ENCODE peak calls at places on chromosomes 1 and 21, in five cellular contexts. X is suprapubic skin, H is DND-41, Z is left ventricle myocardium inferior, U is heart right ventricle. G is an unnamed sample.

GRCh38 chr1:46653405-46653853 is 14.7 kb downstream of the ATPAF1 start:
- DNase-seq in X (no peak), H (no peak), Z (no peak), U (no peak), G (no peak)

GRCh38 chr1:38815903-38816627 is 43.5 kb downstream of the RRAGC start:
- DNase-seq in X (no peak), H (no peak), Z (no peak), U (no peak), G (no peak)

GRCh38 chr1:54680387-54680786 is 35.3 kb upstream of the TTC4 start:
- DNase-seq in X (no peak), H (no peak), Z (no peak), U (no peak), G (no peak)

GRCh38 chr1:206451146-206451545 is 19.1 kb upstream of the IKBKE start:
- DNase-seq in X (no peak), H (no peak), Z (no peak), U (no peak), G (no peak)

GRCh38 chr1:87149166-87150065 is 179.3 kb upstream of the LMO4 start:
- DNase-seq in X (no peak), H (no peak), Z (no peak), U (no peak), G (no peak)

GRCh38 chr1:70528591-70529333 is 117.7 kb downstream of the CTH start:
- DNase-seq in X (no peak), H (peak), Z (no peak), U (peak), G (no peak)

GRCh38 chr1:196779093-196779492 is 4.5 kb downstream of the CFHR3 start:
- DNase-seq in X (no peak), H (no peak), Z (no peak), U (no peak), G (no peak)

GRCh38 chr1:2583871-2584341 is 2.7 kb upstream of the PRXL2B start:
- DNase-seq in X (no peak), H (no peak), Z (no peak), U (no peak), G (no peak)

GRCh38 chr1:160664573-160665051 is 17.8 kb upstream of the SLAMF1 start:
- DNase-seq in X (no peak), H (peak), Z (no peak), U (no peak), G (no peak)

GRCh38 chr1:231274119-231274825 is 33.3 kb downstream of the GNPAT start:
- DNase-seq in X (no peak), H (no peak), Z (no peak), U (no peak), G (no peak)

GRCh38 chr1:109790735-109791494 is 27.2 kb upstream of the EPS8L3 start:
- DNase-seq in X (peak), H (peak), Z (peak), U (peak), G (peak)

GRCh38 chr1:91894036-91894761 is 8.2 kb upstream of the TGFBR3 start:
- DNase-seq in X (no peak), H (no peak), Z (no peak), U (no peak), G (no peak)

GRCh38 chr1:49297783-49298182 is 521.1 kb upstream of the BEND5 start:
- DNase-seq in X (no peak), H (no peak), Z (no peak), U (no peak), G (no peak)

GRCh38 chr1:205998457-205999241 is 4.5 kb downstream of the RAB7B start:
- DNase-seq in X (peak), H (no peak), Z (peak), U (no peak), G (peak)

GRCh38 chr1:5708266-5708978 is 283.8 kb downstream of the NPHP4 start:
- DNase-seq in X (peak), H (no peak), Z (no peak), U (no peak), G (no peak)

GRCh38 chr1:108860190-108860907 is 3.5 kb upstream of the AKNAD1 start:
- DNase-seq in X (no peak), H (no peak), Z (no peak), U (no peak), G (no peak)

GRCh38 chr21:43318841-43319781 is 107.8 kb downstream of the SIK1 start:
- DNase-seq in X (no peak), H (no peak), Z (no peak), U (peak), G (no peak)

GRCh38 chr1:49346767-49347349 is 570.2 kb upstream of the BEND5 start:
- DNase-seq in X (no peak), H (no peak), Z (no peak), U (no peak), G (no peak)

GRCh38 chr1:68234094-68234493 is 1.8 kb upstream of the WLS start:
- DNase-seq in X (no peak), H (no peak), Z (no peak), U (no peak), G (no peak)

GRCh38 chr1:183214021-183214970 is 28.2 kb downstream of the LAMC2 start:
- DNase-seq in X (no peak), H (no peak), Z (no peak), U (no peak), G (no peak)

GRCh38 chr1:186617860-186618780 is 62.1 kb downstream of the PTGS2 start:
- DNase-seq in X (no peak), H (peak), Z (peak), U (peak), G (peak)

GRCh38 chr1:212293579-212293978 is 8.4 kb downstream of the PPP2R5A start:
- DNase-seq in X (no peak), H (no peak), Z (no peak), U (no peak), G (no peak)

DNA sequence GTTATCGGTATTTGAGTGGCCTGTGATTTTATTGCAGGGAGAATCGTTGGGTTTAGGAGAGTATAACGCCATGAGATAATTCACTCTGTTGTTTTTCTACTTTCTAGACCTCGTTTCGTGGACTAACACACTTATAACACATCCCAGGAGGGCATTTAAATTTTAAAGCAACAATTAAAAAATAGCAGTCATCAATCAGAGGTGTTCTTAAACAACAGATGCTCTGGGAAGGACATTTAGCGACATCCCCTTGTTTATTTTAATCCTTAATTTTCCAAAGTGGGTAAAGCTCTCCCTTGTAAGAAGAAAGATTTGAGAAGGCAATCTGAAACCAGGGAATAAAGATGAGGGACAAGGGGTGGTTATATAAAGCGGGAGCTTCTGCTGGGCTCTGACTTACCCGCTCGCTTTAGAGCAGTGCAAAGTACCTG is 4.9 kb downstream of the PBX1 start:
- DNase-seq in X (no peak), H (no peak), Z (no peak), U (no peak), G (no peak)
- H3K27ac ChIP-seq in X (peak), H (no peak), Z (peak), U (peak), G (peak)

DNA sequence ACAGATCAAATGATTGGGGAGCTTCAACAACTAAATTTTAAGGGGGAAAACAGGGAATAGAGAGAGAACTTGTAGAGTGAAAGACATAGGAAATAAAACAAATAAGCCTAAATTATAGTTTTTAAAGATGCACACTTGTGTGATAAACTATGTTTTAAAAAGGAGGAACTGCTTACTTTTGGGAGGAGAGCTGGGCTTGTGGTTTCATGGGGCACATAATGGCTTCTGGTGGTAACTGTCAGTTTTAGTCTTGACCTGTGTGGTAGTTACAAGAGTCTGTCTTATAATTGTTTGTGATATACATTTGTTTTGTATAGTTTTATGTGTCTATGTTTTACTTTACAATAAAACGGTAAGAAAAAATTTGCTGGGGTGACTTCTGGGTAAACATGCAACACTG is 165.3 kb downstream of the COL24A1 start:
- DNase-seq in X (no peak), H (no peak), Z (no peak), U (no peak), G (no peak)
- H3K4me3 ChIP-seq in X (no peak), H (no peak), Z (no peak), U (no peak), G (no peak)

GRCh38 chr1:10419351-10419750 is 10.9 kb upstream of the CENPS start:
- DNase-seq in X (no peak), H (no peak), Z (no peak), U (no peak), G (no peak)

DNA sequence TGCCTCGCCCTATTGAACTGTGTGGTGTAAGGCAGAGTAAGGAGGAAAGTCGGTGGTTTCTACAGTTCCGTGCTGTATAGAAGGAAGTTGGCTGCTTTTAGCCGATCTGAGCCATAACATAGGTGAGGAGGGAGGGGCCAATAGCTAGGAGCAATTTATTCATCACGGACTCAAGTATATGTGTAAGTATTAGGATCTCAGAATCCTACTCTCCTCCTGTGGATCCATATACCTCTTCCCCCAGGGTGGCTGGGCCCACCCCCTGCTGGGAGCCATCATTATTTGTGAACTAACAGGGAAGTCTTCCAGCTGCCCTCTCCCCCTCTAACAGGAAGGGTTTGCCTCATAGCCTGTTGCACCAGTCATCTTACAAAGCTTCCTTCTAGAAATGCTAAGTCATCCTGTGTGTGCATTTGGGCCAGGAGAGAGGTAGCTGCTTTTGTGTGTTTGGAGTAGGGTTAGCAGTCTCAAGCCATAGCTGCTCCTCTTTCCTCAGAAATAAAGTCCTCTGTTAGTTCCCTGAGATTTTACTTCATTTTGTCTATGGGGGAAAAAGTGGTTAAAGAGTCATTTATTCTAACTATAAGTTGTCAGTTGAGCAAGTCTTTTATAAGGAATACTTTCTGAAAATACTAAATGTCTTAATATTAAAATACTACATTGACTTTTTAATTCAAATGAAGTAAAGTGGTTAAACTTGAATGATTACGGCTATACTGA is 14.9 kb upstream of the CENPS start:
- DNase-seq in X (no peak), H (no peak), Z (no peak), U (no peak), G (no peak)
- H3K27ac ChIP-seq in X (no peak), H (no peak), Z (peak), U (peak), G (no peak)

DNA sequence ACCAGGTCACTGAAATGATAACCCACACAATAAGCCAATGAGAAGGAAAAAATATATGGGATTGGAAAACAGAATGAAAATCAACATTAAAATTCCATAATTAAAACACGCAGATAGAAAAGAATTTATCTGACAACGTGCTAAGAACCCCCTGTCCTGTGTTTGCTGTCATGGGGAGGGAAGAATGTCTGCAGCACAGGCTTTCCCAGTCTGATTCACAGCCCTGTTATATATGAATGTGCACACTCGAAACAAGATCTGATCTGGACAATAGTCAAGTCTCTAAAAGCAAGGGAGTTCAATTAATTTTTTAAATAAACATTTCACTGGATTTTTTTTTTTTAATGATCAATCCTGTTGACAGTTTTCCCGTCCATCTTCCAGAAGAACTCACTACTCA is 220.0 kb downstream of the RERE start:
- DNase-seq in X (no peak), H (no peak), Z (no peak), U (no peak), G (no peak)
- H3K4me3 ChIP-seq in X (no peak), H (no peak), Z (peak), U (no peak), G (no peak)

DNA sequence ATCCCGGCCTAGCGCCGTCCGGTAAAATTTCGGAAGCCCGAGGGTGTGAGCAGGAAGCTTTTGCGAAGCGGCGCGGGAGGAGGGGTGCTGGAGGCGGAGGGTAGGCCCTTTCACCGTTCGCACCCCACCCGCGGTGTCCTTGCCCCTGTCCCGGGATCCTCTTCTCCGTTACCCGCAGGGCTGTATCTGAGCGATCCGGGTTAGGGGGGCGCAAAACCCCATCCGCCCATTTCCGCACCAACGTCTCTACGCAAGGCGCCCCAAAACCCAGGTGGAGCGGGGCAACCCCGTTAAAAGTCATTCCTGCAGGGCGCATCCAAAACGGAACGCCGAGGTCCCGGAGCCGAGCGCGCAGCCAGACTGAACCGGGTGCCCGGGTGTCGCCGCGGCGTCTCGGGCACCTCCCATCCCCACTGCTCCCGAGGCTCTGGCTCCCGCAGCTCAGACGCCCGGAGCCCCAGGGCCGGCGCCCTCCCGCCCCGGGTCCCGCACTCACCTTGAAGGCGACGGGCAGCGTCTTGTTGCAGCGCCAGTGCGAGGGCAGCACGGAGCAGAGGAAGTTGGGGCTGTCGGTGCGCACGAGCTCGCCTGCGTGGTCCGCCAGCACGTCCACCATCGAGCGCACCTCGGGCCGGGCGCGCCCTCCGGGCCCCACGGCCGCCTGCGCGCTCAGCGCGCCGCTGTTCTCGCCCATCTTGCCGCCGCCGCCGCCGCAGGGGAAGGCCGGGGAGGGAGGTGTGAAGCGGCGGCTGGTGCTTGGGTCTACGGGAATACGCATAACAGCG is 793 bp downstream of the RUNX3 start:
- DNase-seq in X (no peak), H (peak), Z (no peak), U (no peak), G (no peak)
- H3K27ac ChIP-seq in X (peak), H (peak), Z (peak), U (no peak), G (no peak)

GRCh38 chr1:100132566-100133477 is at the start of the genes SASS6 and TRMT13:
- DNase-seq in X (peak), H (peak), Z (peak), U (peak), G (peak)
- H3K4me3 ChIP-seq in X (peak), H (peak), Z (peak), U (peak), G (peak)

DNA sequence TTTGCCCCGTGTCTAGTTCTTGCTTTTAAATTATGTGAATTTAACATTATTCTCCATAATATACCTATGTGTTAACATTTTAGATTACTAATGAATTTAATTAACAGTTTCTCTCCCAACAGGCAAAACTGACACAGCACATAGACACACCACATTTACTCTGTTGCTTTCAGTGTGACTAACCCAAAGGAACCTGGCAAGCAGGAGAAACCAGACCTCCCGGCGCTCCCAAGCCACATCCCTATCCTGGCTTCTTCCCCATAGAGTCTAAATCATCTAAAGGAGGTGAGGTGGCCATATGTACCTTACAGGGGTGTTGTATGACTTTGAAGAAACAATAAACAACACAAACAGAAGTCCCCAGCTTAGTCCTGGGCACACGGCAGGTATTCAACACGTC is 69.2 kb downstream of the CAPZB start:
- DNase-seq in X (no peak), H (no peak), Z (no peak), U (no peak), G (no peak)
- H3K27ac ChIP-seq in X (peak), H (no peak), Z (peak), U (no peak), G (no peak)

GRCh38 chr1:156571261-156571958 is 955 bp downstream of the IQGAP3 start:
- DNase-seq in X (no peak), H (no peak), Z (no peak), U (no peak), G (no peak)
- H3K4me3 ChIP-seq in X (no peak), H (peak), Z (peak), U (no peak), G (peak)

DNA sequence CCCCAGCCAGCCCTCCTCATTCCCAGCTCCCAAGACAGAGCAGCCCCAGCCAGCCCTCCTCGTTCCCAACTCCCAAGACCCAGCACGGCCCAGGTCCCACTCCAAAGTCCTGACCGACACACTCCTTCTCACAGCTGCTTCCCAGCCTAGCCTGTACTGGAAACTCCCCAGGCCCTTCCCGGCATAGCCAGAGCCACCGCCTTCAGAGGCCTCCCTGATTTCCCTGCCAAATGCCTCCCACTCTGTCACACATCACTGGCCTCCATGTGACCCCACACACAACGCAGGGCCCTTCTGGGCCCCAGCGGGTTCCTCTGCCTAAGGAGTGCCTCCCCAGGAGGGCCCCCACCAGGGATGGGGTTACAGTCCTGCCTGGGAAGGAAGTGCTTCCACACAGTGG is 2.8 kb downstream of the UBE2J2 start:
- DNase-seq in X (no peak), H (no peak), Z (no peak), U (no peak), G (no peak)
- H3K27ac ChIP-seq in X (no peak), H (no peak), Z (no peak), U (no peak), G (peak)